ENCODE peak calls at places on chromosomes 2 and 18, in seven cellular contexts. One of them, this sample, is unnamed.

GRCh38 chr2:78985558-78985957 is 39.9 kb upstream of the REG3G start:
- DNase-seq in BJ: no peak
- DNase-seq in heart left ventricle: no peak
- DNase-seq in astrocyte of the spinal cord: no peak
- DNase-seq in HFF-Myc: no peak
- DNase-seq in tibial artery: no peak
- DNase-seq in CD8-positive, alpha-beta T cell: no peak
- DNase-seq in this sample: no peak

GRCh38 chr2:231601356-231602229 is 8.9 kb downstream of the TEX44 start:
- DNase-seq in BJ: no peak
- DNase-seq in heart left ventricle: peak
- DNase-seq in astrocyte of the spinal cord: peak
- DNase-seq in HFF-Myc: no peak
- DNase-seq in tibial artery: peak
- DNase-seq in CD8-positive, alpha-beta T cell: peak
- DNase-seq in this sample: no peak

GRCh38 chr2:46493241-46493970 is 14.0 kb downstream of the TMEM247 start:
- DNase-seq in BJ: no peak
- DNase-seq in heart left ventricle: no peak
- DNase-seq in astrocyte of the spinal cord: peak
- DNase-seq in HFF-Myc: no peak
- DNase-seq in tibial artery: no peak
- DNase-seq in CD8-positive, alpha-beta T cell: no peak
- DNase-seq in this sample: no peak

GRCh38 chr2:44148997-44149396 is 19.7 kb upstream of the PPM1B start:
- DNase-seq in BJ: no peak
- DNase-seq in heart left ventricle: no peak
- DNase-seq in astrocyte of the spinal cord: no peak
- DNase-seq in HFF-Myc: no peak
- DNase-seq in tibial artery: no peak
- DNase-seq in CD8-positive, alpha-beta T cell: no peak
- DNase-seq in this sample: no peak

GRCh38 chr2:104606056-104606455 is 247.9 kb upstream of the POU3F3 start:
- DNase-seq in BJ: no peak
- DNase-seq in heart left ventricle: no peak
- DNase-seq in astrocyte of the spinal cord: peak
- DNase-seq in HFF-Myc: no peak
- DNase-seq in tibial artery: no peak
- DNase-seq in CD8-positive, alpha-beta T cell: no peak
- DNase-seq in this sample: no peak

GRCh38 chr2:232073031-232073430 is 111.5 kb downstream of the DIS3L2 start:
- DNase-seq in BJ: no peak
- DNase-seq in heart left ventricle: no peak
- DNase-seq in astrocyte of the spinal cord: no peak
- DNase-seq in HFF-Myc: no peak
- DNase-seq in tibial artery: no peak
- DNase-seq in CD8-positive, alpha-beta T cell: no peak
- DNase-seq in this sample: no peak

GRCh38 chr2:156891609-156892008 is 365.9 kb upstream of the GALNT5 start:
- DNase-seq in BJ: no peak
- DNase-seq in heart left ventricle: no peak
- DNase-seq in astrocyte of the spinal cord: no peak
- DNase-seq in HFF-Myc: no peak
- DNase-seq in tibial artery: no peak
- DNase-seq in CD8-positive, alpha-beta T cell: no peak
- DNase-seq in this sample: no peak

GRCh38 chr2:199228887-199229819 is 228.6 kb downstream of the SATB2 start:
- DNase-seq in BJ: peak
- DNase-seq in heart left ventricle: no peak
- DNase-seq in astrocyte of the spinal cord: peak
- DNase-seq in HFF-Myc: peak
- DNase-seq in tibial artery: no peak
- DNase-seq in CD8-positive, alpha-beta T cell: no peak
- DNase-seq in this sample: peak

GRCh38 chr18:49788327-49788908 is 24.9 kb downstream of the ACAA2 start:
- DNase-seq in BJ: no peak
- DNase-seq in heart left ventricle: no peak
- DNase-seq in astrocyte of the spinal cord: peak
- DNase-seq in HFF-Myc: no peak
- DNase-seq in tibial artery: no peak
- DNase-seq in CD8-positive, alpha-beta T cell: no peak
- DNase-seq in this sample: no peak

GRCh38 chr18:22183647-22184161 is 14.3 kb downstream of the GATA6 start:
- DNase-seq in BJ: no peak
- DNase-seq in heart left ventricle: no peak
- DNase-seq in astrocyte of the spinal cord: no peak
- DNase-seq in HFF-Myc: no peak
- DNase-seq in tibial artery: no peak
- DNase-seq in CD8-positive, alpha-beta T cell: no peak
- DNase-seq in this sample: no peak

GRCh38 chr2:53863538-53864227 is 3.9 kb upstream of the GPR75 start:
- DNase-seq in BJ: no peak
- DNase-seq in heart left ventricle: no peak
- DNase-seq in astrocyte of the spinal cord: no peak
- DNase-seq in HFF-Myc: no peak
- DNase-seq in tibial artery: no peak
- DNase-seq in CD8-positive, alpha-beta T cell: no peak
- DNase-seq in this sample: no peak

GRCh38 chr2:53787255-53787910 is 539 bp downstream of the ERLEC1 start:
- DNase-seq in BJ: no peak
- DNase-seq in heart left ventricle: no peak
- DNase-seq in astrocyte of the spinal cord: peak
- DNase-seq in HFF-Myc: no peak
- DNase-seq in tibial artery: no peak
- DNase-seq in CD8-positive, alpha-beta T cell: no peak
- DNase-seq in this sample: no peak

GRCh38 chr2:174333502-174334277 is 1.1 kb upstream of the SP9 start:
- DNase-seq in BJ: no peak
- DNase-seq in heart left ventricle: no peak
- DNase-seq in astrocyte of the spinal cord: no peak
- DNase-seq in HFF-Myc: no peak
- DNase-seq in tibial artery: no peak
- DNase-seq in CD8-positive, alpha-beta T cell: no peak
- DNase-seq in this sample: no peak

GRCh38 chr2:127392133-127392827 is 4.5 kb upstream of the MAP3K2 start:
- DNase-seq in BJ: no peak
- DNase-seq in heart left ventricle: no peak
- DNase-seq in astrocyte of the spinal cord: peak
- DNase-seq in HFF-Myc: no peak
- DNase-seq in tibial artery: no peak
- DNase-seq in CD8-positive, alpha-beta T cell: no peak
- DNase-seq in this sample: no peak

GRCh38 chr2:164178835-164179470 is 442.3 kb downstream of the GRB14 start:
- DNase-seq in BJ: no peak
- DNase-seq in heart left ventricle: no peak
- DNase-seq in astrocyte of the spinal cord: peak
- DNase-seq in HFF-Myc: no peak
- DNase-seq in tibial artery: no peak
- DNase-seq in CD8-positive, alpha-beta T cell: no peak
- DNase-seq in this sample: peak

GRCh38 chr18:8381801-8382459 is 227.3 kb upstream of the RAB12 start:
- DNase-seq in BJ: no peak
- DNase-seq in heart left ventricle: no peak
- DNase-seq in astrocyte of the spinal cord: peak
- DNase-seq in HFF-Myc: no peak
- DNase-seq in tibial artery: no peak
- DNase-seq in CD8-positive, alpha-beta T cell: no peak
- DNase-seq in this sample: no peak

GRCh38 chr2:152513681-152514080 is 178.7 kb downstream of the FMNL2 start:
- DNase-seq in BJ: no peak
- DNase-seq in heart left ventricle: no peak
- DNase-seq in astrocyte of the spinal cord: peak
- DNase-seq in HFF-Myc: no peak
- DNase-seq in tibial artery: no peak
- DNase-seq in CD8-positive, alpha-beta T cell: no peak
- DNase-seq in this sample: no peak

GRCh38 chr2:173148520-173148919 is 72.9 kb downstream of the MAP3K20 start:
- DNase-seq in BJ: no peak
- DNase-seq in heart left ventricle: no peak
- DNase-seq in astrocyte of the spinal cord: no peak
- DNase-seq in HFF-Myc: no peak
- DNase-seq in tibial artery: no peak
- DNase-seq in CD8-positive, alpha-beta T cell: no peak
- DNase-seq in this sample: no peak

DNA sequence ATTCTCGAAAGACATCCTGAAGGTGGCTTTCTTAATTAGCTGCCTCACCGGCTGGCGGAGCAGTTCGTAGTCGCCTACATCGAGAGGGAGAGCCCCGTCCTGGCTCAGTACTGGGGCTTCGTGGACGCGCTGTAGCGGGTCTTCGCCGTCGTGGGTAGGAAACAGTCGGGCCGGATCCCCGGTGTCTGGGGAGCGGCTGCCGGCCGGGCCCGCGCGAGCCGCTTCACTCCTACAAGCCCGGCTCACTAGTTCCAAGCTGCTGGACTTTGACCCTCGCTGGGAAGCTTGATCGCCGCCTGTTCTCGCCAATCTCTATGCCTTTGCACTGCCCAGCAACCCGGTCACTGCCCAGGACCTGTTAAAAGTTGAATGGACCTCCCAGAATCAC is 41.3 kb upstream of the AKAIN1 start:
- DNase-seq in BJ: no peak
- DNase-seq in heart left ventricle: peak
- DNase-seq in astrocyte of the spinal cord: no peak
- DNase-seq in HFF-Myc: no peak
- DNase-seq in tibial artery: no peak
- DNase-seq in CD8-positive, alpha-beta T cell: peak
- DNase-seq in this sample: no peak
- H3K4me3 ChIP-seq in BJ: peak
- H3K4me3 ChIP-seq in heart left ventricle: peak
- H3K4me3 ChIP-seq in astrocyte of the spinal cord: peak
- H3K4me3 ChIP-seq in HFF-Myc: peak
- H3K4me3 ChIP-seq in tibial artery: peak
- H3K4me3 ChIP-seq in CD8-positive, alpha-beta T cell: peak
- H3K4me3 ChIP-seq in this sample: peak

GRCh38 chr18:60092073-60092472 is 192.3 kb downstream of the PMAIP1 start:
- DNase-seq in BJ: no peak
- DNase-seq in heart left ventricle: no peak
- DNase-seq in astrocyte of the spinal cord: no peak
- DNase-seq in HFF-Myc: no peak
- DNase-seq in tibial artery: no peak
- DNase-seq in CD8-positive, alpha-beta T cell: no peak
- DNase-seq in this sample: no peak

GRCh38 chr18:60090170-60090569 is 190.4 kb downstream of the PMAIP1 start:
- DNase-seq in BJ: no peak
- DNase-seq in heart left ventricle: no peak
- DNase-seq in astrocyte of the spinal cord: no peak
- DNase-seq in HFF-Myc: no peak
- DNase-seq in tibial artery: no peak
- DNase-seq in CD8-positive, alpha-beta T cell: no peak
- DNase-seq in this sample: no peak
- TF ChIP-seq CTCF in BJ: no peak
- TF ChIP-seq CTCF in heart left ventricle: no peak
- TF ChIP-seq CTCF in astrocyte of the spinal cord: peak
- TF ChIP-seq CTCF in HFF-Myc: peak
- TF ChIP-seq CTCF in tibial artery: no peak
- TF ChIP-seq CTCF in CD8-positive, alpha-beta T cell: no peak
- TF ChIP-seq CTCF in this sample: peak

DNA sequence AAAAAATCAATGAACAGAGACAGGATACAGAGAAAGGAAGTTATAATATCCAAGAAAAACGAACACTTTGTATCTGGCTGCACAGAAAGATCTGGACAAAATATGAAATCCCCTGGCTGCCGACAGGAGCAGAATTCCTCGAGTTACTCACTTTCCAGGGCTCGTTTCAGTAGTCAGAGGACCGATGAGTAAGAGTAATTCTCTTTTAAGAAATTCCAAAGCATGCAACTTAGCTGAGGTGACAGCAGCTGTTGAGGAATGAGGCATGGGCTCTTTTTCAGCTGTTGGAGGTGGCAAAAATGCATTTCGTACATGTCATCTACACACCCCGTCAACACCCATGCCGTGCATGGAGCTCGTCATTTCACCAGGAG is 210.7 kb upstream of the SMIM21 start:
- DNase-seq in BJ: peak
- DNase-seq in heart left ventricle: no peak
- DNase-seq in astrocyte of the spinal cord: peak
- DNase-seq in HFF-Myc: peak
- DNase-seq in tibial artery: no peak
- DNase-seq in CD8-positive, alpha-beta T cell: no peak
- DNase-seq in this sample: no peak
- H3K4me3 ChIP-seq in BJ: peak
- H3K4me3 ChIP-seq in heart left ventricle: peak
- H3K4me3 ChIP-seq in astrocyte of the spinal cord: peak
- H3K4me3 ChIP-seq in HFF-Myc: peak
- H3K4me3 ChIP-seq in tibial artery: peak
- H3K4me3 ChIP-seq in CD8-positive, alpha-beta T cell: no peak
- H3K4me3 ChIP-seq in this sample: no peak

DNA sequence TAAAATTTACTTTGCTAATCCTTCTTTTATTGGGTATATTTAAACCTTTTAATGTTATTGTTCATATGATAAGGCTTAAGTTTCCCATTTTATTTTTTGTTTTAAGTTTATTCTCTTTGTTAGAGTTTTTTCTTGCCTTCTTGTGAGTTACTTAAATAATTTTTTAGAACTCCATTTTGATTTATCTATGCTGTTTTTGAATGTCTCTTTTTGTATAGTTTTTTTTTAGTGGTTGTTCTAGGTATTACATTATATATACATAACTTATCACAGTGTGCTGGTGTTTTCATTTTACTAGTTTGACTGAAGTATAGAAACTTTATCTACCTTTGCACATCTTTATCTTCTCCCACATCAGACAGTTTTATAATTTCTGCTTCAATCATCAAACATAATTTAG is 49.4 kb upstream of the TGFA start:
- DNase-seq in BJ: no peak
- DNase-seq in heart left ventricle: no peak
- DNase-seq in astrocyte of the spinal cord: no peak
- DNase-seq in HFF-Myc: no peak
- DNase-seq in tibial artery: no peak
- DNase-seq in CD8-positive, alpha-beta T cell: no peak
- DNase-seq in this sample: no peak
- TF ChIP-seq CTCF in BJ: no peak
- TF ChIP-seq CTCF in heart left ventricle: peak
- TF ChIP-seq CTCF in astrocyte of the spinal cord: no peak
- TF ChIP-seq CTCF in HFF-Myc: no peak
- TF ChIP-seq CTCF in tibial artery: no peak
- TF ChIP-seq CTCF in CD8-positive, alpha-beta T cell: peak
- TF ChIP-seq CTCF in this sample: no peak

This sample was measured in epithelial cell of proximal tubule.